ENCODE peak calls at places on chromosomes 16 and 17, in eight cellular contexts. J, G, O, H, N, S, C and R are unnamed samples.

GRCh38 chr17:42698736-42699414 is 16.5 kb downstream of the CNTNAP1 start:
- DNase-seq in S (no peak), J (peak; percentile 64), G (peak; percentile 57), N (peak; percentile 28), H (peak; percentile 92), O (peak; percentile 79), C (no peak), R (peak; percentile 75)

GRCh38 chr16:86886651-86887050 is 308.3 kb downstream of the FOXL1 start:
- DNase-seq in C (no peak), J (no peak), G (no peak), N (no peak), O (no peak), H (no peak), S (no peak), R (peak; percentile 21)

GRCh38 chr17:45873728-45874127 is 20.6 kb upstream of the MAPT start:
- DNase-seq in N (no peak), O (no peak), H (no peak), J (no peak), S (no peak), C (no peak), G (no peak), R (no peak)

GRCh38 chr16:81715358-81716196 is 63.5 kb upstream of the PLCG2 start:
- DNase-seq in G (no peak), S (no peak), J (no peak), C (no peak), N (no peak), H (no peak), O (no peak), R (peak; percentile 61)

GRCh38 chr16:81319221-81319912 is 4.6 kb downstream of the GAN start:
- DNase-seq in H (peak; percentile 75), N (no peak), S (no peak), J (no peak), O (peak; percentile 46), G (no peak), C (peak; percentile 20), R (peak; percentile 87)

GRCh38 chr16:53821487-53821886 is 117.5 kb downstream of the FTO start:
- DNase-seq in J (no peak), N (no peak), H (peak; percentile 26), G (no peak), S (no peak), O (no peak), C (no peak), R (peak; percentile 19)

GRCh38 chr17:73586153-73586906 is 57.9 kb downstream of the SDK2 start:
- DNase-seq in G (no peak), S (no peak), H (no peak), C (no peak), O (no peak), J (no peak), N (no peak), R (no peak)

GRCh38 chr17:37360632-37361031 is 15.2 kb upstream of the C17orf78 start:
- DNase-seq in C (no peak), S (no peak), G (no peak), H (peak; percentile 57), O (peak; percentile 30), J (no peak), N (no peak), R (peak; percentile 23)

GRCh38 chr17:57906910-57907309 is 48.3 kb downstream of the CUEDC1 start:
- DNase-seq in S (no peak), G (no peak), N (no peak), J (peak; percentile 54), C (no peak), O (no peak), H (no peak), R (peak; percentile 19)

GRCh38 chr16:9316615-9317014 is 225.2 kb downstream of the HAPSTR1 start:
- DNase-seq in C (no peak), O (no peak), H (no peak), G (no peak), S (no peak), J (no peak), N (no peak), R (no peak)

GRCh38 chr17:74116087-74116717 is 87.3 kb upstream of the RPL38 start:
- DNase-seq in S (no peak), H (no peak), G (peak; percentile 54), N (no peak), C (no peak), O (no peak), J (no peak), R (no peak)

GRCh38 chr16:77434365-77435239 is at the start of gene ADAMTS18:
- DNase-seq in S (no peak), O (no peak), C (no peak), G (no peak), H (no peak), N (no peak), J (no peak), R (no peak)

GRCh38 chr16:89922884-89923639 is at the start of gene TUBB3:
- DNase-seq in J (no peak), H (peak; percentile 66), G (peak; percentile 77), S (peak; percentile 70), O (peak; percentile 81), N (peak; percentile 80), C (no peak), R (peak; percentile 79)

GRCh38 chr16:89923640-89924297 is 627 bp downstream of the TUBB3 start:
- DNase-seq in O (no peak), H (no peak), S (peak; percentile 56), G (no peak), N (no peak), J (no peak), C (no peak), R (no peak)

GRCh38 chr16:89921699-89922476 is 1.3 kb upstream of the TUBB3 start:
- DNase-seq in J (peak; percentile 77), C (peak; percentile 86), S (peak; percentile 86), O (peak; percentile 93), H (peak; percentile 94), N (peak; percentile 82), G (peak; percentile 80), R (peak; percentile 95)

GRCh38 chr16:89921131-89921698 is 1.9 kb upstream of the TUBB3 start:
- DNase-seq in S (peak; percentile 48), C (no peak), O (no peak), N (no peak), G (no peak), J (no peak), H (no peak), R (no peak)

DNA sequence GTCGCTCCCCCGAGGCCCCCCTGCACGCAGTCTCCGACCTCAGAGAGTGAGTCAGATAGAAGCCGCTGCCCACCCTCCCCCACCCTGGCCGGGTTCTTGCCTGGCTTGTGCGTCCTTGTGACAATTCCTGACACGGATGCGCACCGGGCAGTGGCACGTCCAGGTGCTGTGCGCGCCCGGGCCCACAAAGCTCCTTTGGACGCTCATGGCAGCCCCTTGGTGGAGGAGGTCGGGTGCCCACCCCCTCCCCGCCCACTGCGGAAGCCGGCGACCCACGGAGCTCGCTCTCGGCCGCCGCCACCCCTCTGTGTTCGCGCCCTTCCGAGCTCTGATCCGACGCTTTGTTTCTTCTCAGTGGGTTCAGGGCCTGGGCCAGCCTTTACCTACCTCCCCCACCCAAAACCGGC is 662 bp upstream of the TUBB3 start:
- DNase-seq in G (peak; percentile 80), N (peak; percentile 69), C (peak; percentile 72), O (peak; percentile 92), H (peak; percentile 95), J (peak; percentile 75), S (peak; percentile 86), R (peak; percentile 92)
- H3K4me3 ChIP-seq in G (peak overlapping the region; percentile 55), N (peak overlapping the region; percentile 77), C (peak overlapping the region; percentile 84), O (peak overlapping the region; percentile 89), H (peak overlapping the region; percentile 79), J (peak overlapping the region; percentile 70), S (no peak overlapping the region), R (peak overlapping the region; percentile 80)

GRCh38 chr17:80970762-80971703 is 20.6 kb upstream of the CHMP6 start:
- DNase-seq in N (no peak), J (peak; percentile 54), S (no peak), C (no peak), O (no peak), G (no peak), H (no peak), R (no peak)
- TF ChIP-seq CTCF in N (peak; percentile 36), J (peak; percentile 2), S (no peak), C (no peak), O (no peak), G (no peak), H (no peak), R (no peak)

DNA sequence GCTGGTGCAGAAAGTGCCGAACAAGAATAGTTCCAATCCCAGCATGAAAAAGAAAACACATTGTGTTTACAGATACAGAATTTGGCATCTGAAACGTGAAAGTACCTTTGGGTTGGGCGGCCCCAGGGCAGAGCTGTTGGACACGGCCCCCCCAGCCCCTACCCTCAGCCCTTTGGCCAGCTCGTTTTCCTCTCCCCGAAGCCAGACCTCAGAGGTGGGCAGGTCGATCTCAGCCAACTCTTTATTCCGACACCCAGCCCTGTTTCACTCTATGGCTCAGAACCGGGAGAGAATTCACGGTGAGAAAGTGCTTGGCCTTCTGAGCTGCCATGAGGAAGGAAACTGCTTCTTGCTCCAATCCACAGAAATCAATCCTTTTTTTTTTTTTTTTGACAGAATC is 11.3 kb downstream of the NTN1 start:
- DNase-seq in C (no peak), J (no peak), H (no peak), G (no peak), O (no peak), N (no peak), S (no peak), R (no peak)
- H3K4me3 ChIP-seq in C (no peak overlapping the region), J (no peak overlapping the region), H (no peak overlapping the region), G (no peak overlapping the region), O (no peak overlapping the region), N (no peak overlapping the region), S (no peak overlapping the region), R (no peak overlapping the region)

GRCh38 chr17:80474231-80474932 is 2.0 kb downstream of the NPTX1 start:
- DNase-seq in J (no peak), N (no peak), O (peak; percentile 44), C (no peak), S (no peak), H (peak; percentile 41), G (no peak), R (peak; percentile 53)
- TF ChIP-seq CTCF in J (no peak), N (no peak), O (no peak), C (peak; percentile 20), S (no peak), H (no peak), G (no peak), R (peak; percentile 14)

DNA sequence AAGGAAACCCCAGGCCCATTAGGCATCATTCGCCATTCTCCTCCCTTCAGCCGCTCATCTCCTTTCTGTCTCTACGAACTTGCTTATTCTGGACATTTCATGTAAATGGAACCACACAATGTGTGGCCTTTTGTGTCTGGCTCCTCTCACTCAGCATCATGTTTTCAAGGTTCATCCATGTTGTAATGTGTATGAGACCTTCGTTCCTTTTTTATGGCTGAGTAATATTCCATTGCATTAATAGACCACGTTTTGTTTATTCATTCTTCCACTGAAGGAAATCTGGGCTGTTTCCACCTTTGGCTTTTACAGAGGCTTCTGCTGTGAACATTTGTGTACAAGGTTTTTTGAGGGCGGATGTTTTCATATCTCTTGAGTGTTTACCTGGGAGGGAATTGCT is 3.2 kb downstream of the CRISPLD2 start:
- DNase-seq in J (no peak), S (no peak), N (no peak), G (no peak), C (no peak), O (no peak), H (no peak), R (peak; percentile 46)
- H3K4me3 ChIP-seq in J (peak overlapping the region; percentile 65), S (no peak overlapping the region), N (peak overlapping the region; percentile 76), G (peak overlapping the region; percentile 53), C (no peak overlapping the region), O (peak overlapping the region; percentile 96), H (no peak overlapping the region), R (peak overlapping the region; percentile 96)

GRCh38 chr16:57966133-57966805 is 4.7 kb downstream of the CNGB1 start:
- DNase-seq in J (no peak), S (no peak), G (no peak), H (peak; percentile 31), C (no peak), N (no peak), O (no peak), R (no peak)
- TF ChIP-seq CTCF in J (no peak), S (no peak), G (no peak), H (no peak), C (no peak), N (no peak), O (no peak), R (no peak)

GRCh38 chr17:68054296-68054900 is 18.9 kb downstream of the KPNA2 start:
- DNase-seq in H (peak; percentile 46), S (no peak), C (peak; percentile 61), N (peak; percentile 25), O (peak; percentile 65), G (no peak), J (no peak), R (peak; percentile 80)
- H3K4me3 ChIP-seq in H (no peak overlapping the region), S (no peak overlapping the region), C (no peak overlapping the region), N (peak overlapping the region; percentile 1), O (no peak overlapping the region), G (peak overlapping the region; percentile 5), J (no peak overlapping the region), R (no peak overlapping the region)